ENCODE peak calls at places on chromosomes 12 and 14, in seven cellular contexts. W is cardiac muscle cell, C is pancreas, U is mammary epithelial cell, M is GM23338, K is lower lobe of right lung, R is heart right ventricle. D is an unnamed sample. For H3K27me3 and H3K4me1, the result is how much of the 10 kb centered on the place peaks cover.

GRCh38 chr14:68781161-68782021 is 11.5 kb downstream of the ZFP36L1 start:
- DNase-seq in W (no peak), C (no peak), U (no peak), M (no peak), K (no peak), R (no peak), D (no peak)

GRCh38 chr14:39339003-39339402 is 93.2 kb downstream of the FBXO33 start:
- DNase-seq in W (peak), C (no peak), U (no peak), M (peak), K (no peak), R (no peak), D (no peak)

GRCh38 chr12:9925746-9926393 is 6.3 kb downstream of the CLEC2A start:
- DNase-seq in W (peak), C (no peak), U (peak), M (peak), K (no peak), R (peak), D (peak)

GRCh38 chr14:63287661-63288483 is 30.9 kb downstream of the GPHB5 start:
- DNase-seq in W (no peak), C (no peak), U (no peak), M (no peak), K (no peak), R (no peak), D (peak)

GRCh38 chr12:51013441-51013840 is 12.7 kb downstream of the SLC11A2 start:
- DNase-seq in W (no peak), C (no peak), U (peak), M (no peak), K (no peak), R (no peak), D (no peak)

GRCh38 chr12:16189849-16190248 is 87.6 kb downstream of the SLC15A5 start:
- DNase-seq in W (peak), C (no peak), U (peak), M (peak), K (no peak), R (no peak), D (peak)

GRCh38 chr12:104165801-104166200 is 27.8 kb upstream of the NFYB start:
- DNase-seq in W (no peak), C (no peak), U (no peak), M (no peak), K (no peak), R (peak), D (no peak)

GRCh38 chr14:97851438-97851995 is 1054.3 kb downstream of the VRK1 start:
- DNase-seq in W (no peak), C (no peak), U (no peak), M (no peak), K (no peak), R (no peak), D (no peak)

GRCh38 chr12:69851976-69852375 is 26.9 kb downstream of the MYRFL start:
- DNase-seq in W (no peak), C (no peak), U (peak), M (no peak), K (no peak), R (no peak), D (peak)

GRCh38 chr12:102965281-102966155 is 8.0 kb downstream of the ASCL1 start:
- DNase-seq in W (peak), C (no peak), U (no peak), M (peak), K (no peak), R (no peak), D (no peak)

GRCh38 chr12:121849211-121849610 is 9.4 kb downstream of the HPD start:
- DNase-seq in W (no peak), C (no peak), U (no peak), M (no peak), K (no peak), R (no peak), D (no peak)

GRCh38 chr14:36518031-36518585 is 1.9 kb downstream of the NKX2-1 start:
- DNase-seq in W (no peak), C (no peak), U (no peak), M (peak), K (no peak), R (no peak), D (no peak)

GRCh38 chr14:36521598-36522345 is 1.7 kb upstream of the NKX2-1 start:
- DNase-seq in W (no peak), C (no peak), U (no peak), M (peak), K (peak), R (no peak), D (no peak)

GRCh38 chr14:36520601-36521525 is 831 bp upstream of the NKX2-1 start:
- DNase-seq in W (peak), C (no peak), U (peak), M (peak), K (peak), R (no peak), D (peak)

GRCh38 chr14:36518586-36519430 is 1.2 kb downstream of the NKX2-1 start:
- DNase-seq in W (no peak), C (peak), U (no peak), M (peak), K (peak), R (no peak), D (peak)

GRCh38 chr14:36519431-36520321 is at the start of gene NKX2-1:
- DNase-seq in W (no peak), C (no peak), U (no peak), M (peak), K (peak), R (no peak), D (peak)
- H3K27me3 ChIP-seq in W (half or more), C (under half), U (half or more), M (half or more), K (half or more), R (half or more), D (half or more)

DNA sequence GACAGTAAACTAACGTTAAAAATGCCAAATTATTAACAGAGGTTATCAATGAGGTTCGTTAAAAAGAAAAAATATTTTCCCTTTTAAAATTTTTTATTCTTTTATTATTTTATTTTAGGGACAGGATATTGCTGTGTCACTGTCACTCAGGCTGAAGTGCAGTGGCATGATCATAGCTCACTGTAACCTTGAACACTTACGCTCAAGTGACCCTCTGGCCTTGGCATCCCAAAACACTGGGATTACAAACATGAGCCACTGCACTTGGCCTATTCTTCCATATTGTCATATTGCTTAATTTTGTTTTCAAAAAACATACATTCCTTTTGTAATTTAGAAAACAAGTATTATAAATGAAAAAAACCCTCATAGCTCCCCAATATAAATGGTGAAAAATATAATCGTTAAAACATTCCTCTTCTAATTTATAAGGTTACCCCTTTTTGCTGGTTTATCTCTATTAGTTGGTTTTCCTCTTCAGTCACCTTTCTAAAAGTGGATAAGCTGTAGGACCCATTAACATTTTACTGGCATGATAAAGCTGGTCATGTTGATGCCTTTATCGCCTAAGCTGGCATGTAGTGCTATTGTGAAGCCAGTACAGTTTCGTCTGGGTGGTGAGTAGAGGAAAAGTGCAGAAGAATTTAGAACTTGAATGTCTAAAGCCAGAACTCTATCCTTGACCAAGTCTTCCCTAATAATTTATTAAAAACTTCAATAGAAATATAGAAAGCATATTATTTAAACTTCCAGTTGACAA is 27.6 kb downstream of the PDE3A start:
- DNase-seq in W (peak), C (no peak), U (no peak), M (no peak), K (no peak), R (peak), D (no peak)
- H3K4me1 ChIP-seq in W (under half), C (under half), U (under half), M (under half), K (under half), R (under half), D (under half)

GRCh38 chr12:42237853-42238239 is 202 bp downstream of the YAF2 start:
- DNase-seq in W (no peak), C (no peak), U (no peak), M (no peak), K (peak), R (no peak), D (no peak)

GRCh38 chr12:42234970-42235369 is 3.1 kb downstream of the YAF2 start:
- DNase-seq in W (no peak), C (no peak), U (no peak), M (no peak), K (no peak), R (peak), D (no peak)

GRCh38 chr12:42235426-42235825 is 2.6 kb downstream of the YAF2 start:
- DNase-seq in W (no peak), C (no peak), U (no peak), M (no peak), K (no peak), R (peak), D (peak)

GRCh38 chr12:42237052-42237852 is 796 bp downstream of the YAF2 start:
- DNase-seq in W (peak), C (peak), U (peak), M (peak), K (peak), R (peak), D (peak)

DNA sequence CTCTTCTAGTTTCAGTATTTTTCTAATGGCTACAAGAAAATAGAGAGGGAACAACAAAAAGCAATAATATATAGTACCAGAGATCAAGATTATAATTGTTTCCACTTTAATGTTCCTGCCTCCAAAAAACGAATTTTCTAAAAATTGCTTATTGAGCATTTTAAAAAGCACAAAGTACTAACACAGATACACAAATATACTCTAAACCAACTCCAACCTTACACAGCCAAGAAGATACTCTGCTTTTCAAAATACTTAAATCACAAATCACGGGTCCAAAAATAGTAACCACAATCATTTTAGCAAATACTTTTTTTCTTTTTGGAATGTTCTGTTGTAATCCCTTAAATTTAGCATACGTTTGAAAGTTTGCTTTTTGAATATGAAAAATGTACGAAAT is 2.0 kb downstream of the YAF2 start:
- DNase-seq in W (no peak), C (no peak), U (no peak), M (no peak), K (no peak), R (no peak), D (peak)
- H3K4me3 ChIP-seq in W (peak), C (no peak), U (no peak), M (no peak), K (no peak), R (peak), D (peak)

GRCh38 chr12:18373176-18373575 is 111.9 kb downstream of the PIK3C2G start:
- DNase-seq in W (no peak), C (no peak), U (no peak), M (no peak), K (no peak), R (no peak), D (peak)
- H3K27me3 ChIP-seq in W (under half), C (under half), U (under half), M (under half), K (under half), R (under half), D (under half)